ENCODE peak calls at places on chromosome X, in five cellular contexts. M, W, H, N and X are unnamed samples.

GRCh38 chrX:78092296-78092695 is 11.8 kb upstream of the PGK1 start:
- DNase-seq in M (peak), W (peak), H (no peak), N (no peak), X (no peak)

GRCh38 chrX:47796433-47796906 is 40.2 kb upstream of the ZNF81 start:
- DNase-seq in M (no peak), W (no peak), H (no peak), N (no peak), X (no peak)

GRCh38 chrX:73916931-73917657 is 354.1 kb downstream of the CHIC1 start:
- DNase-seq in M (no peak), W (no peak), H (peak), N (no peak), X (peak)

GRCh38 chrX:35340451-35340850 is 397.9 kb downstream of the FAM47B start:
- DNase-seq in M (no peak), W (no peak), H (no peak), N (no peak), X (no peak)

GRCh38 chrX:12137982-12138365 is 299 bp upstream of the FRMPD4 start:
- DNase-seq in M (no peak), W (no peak), H (no peak), N (no peak), X (peak)

GRCh38 chrX:45771560-45772340 is 571.1 kb upstream of the DIPK2B start:
- DNase-seq in M (no peak), W (no peak), H (no peak), N (no peak), X (no peak)

GRCh38 chrX:68725966-68726365 is 78.5 kb downstream of the STARD8 start:
- DNase-seq in M (no peak), W (no peak), H (no peak), N (no peak), X (no peak)

GRCh38 chrX:118493653-118494297 is 1.8 kb upstream of the DOCK11 start:
- DNase-seq in M (no peak), W (no peak), H (no peak), N (peak), X (no peak)

GRCh38 chrX:19566359-19567141 is 51.2 kb upstream of the MAP3K15 start:
- DNase-seq in M (peak), W (peak), H (no peak), N (no peak), X (no peak)

GRCh38 chrX:114580336-114580735 is 3.5 kb upstream of the HTR2C start:
- DNase-seq in M (no peak), W (no peak), H (no peak), N (no peak), X (no peak)

GRCh38 chrX:154399527-154400368 is 1.6 kb downstream of the RPL10 start:
- DNase-seq in M (no peak), W (no peak), H (no peak), N (peak), X (no peak)

GRCh38 chrX:17376381-17377046 is 1.5 kb downstream of the NHS start:
- DNase-seq in M (no peak), W (no peak), H (no peak), N (no peak), X (peak)

GRCh38 chrX:68684291-68684918 is 36.9 kb downstream of the STARD8 start:
- DNase-seq in M (no peak), W (no peak), H (no peak), N (peak), X (no peak)

GRCh38 chrX:140503714-140504351 is 1.0 kb downstream of the SOX3 start:
- DNase-seq in M (no peak), W (no peak), H (no peak), N (no peak), X (no peak)

DNA sequence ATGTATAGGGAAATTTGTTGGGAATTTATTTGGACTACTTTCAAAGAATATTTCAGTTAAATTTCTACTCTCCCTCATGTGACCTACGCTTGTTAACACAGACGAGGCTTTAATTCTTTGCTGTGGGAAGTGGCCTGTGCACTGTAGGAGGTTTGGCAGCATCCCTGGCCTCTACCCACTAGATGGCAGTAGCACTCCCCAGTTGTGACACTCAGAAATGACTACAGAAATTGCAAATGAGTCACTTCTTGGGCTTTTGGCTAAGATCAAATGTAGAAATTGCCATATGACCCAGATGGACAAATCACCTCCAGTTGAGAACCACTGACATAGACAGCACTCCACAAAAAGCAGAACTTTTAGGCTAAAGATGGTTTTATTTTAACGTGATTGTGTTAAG is 22.1 kb downstream of the PIR start:
- DNase-seq in M (peak), W (peak), H (no peak), N (peak), X (peak)
- TF ChIP-seq KDM1A in M (no peak), W (no peak), H (no peak), N (no peak), X (no peak)

DNA sequence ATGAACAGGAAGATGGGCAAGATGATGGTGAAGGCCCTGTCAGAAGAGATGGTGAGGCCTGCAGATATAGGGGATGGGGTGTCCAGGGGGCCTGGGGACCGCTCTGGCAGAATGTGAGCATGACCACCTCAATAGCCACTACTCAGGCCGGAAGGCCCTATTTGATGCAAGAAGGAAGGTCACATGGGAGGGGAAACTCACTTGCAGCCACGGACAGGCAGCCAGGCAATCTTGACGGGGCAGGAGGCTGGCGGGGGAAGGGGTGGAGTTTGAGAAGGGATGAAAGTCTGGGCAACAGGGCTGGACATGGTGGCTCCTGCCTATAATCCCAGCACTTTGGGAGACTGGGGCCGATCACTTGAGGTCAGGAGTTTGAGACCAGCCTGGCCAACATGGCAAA is 8.8 kb downstream of the SASH3 start:
- DNase-seq in M (no peak), W (no peak), H (no peak), N (no peak), X (no peak)
- TF ChIP-seq KDM1A in M (no peak), W (no peak), H (no peak), N (no peak), X (no peak)

GRCh38 chrX:10110984-10111363 is 45.8 kb upstream of the CLCN4 start:
- DNase-seq in M (peak), W (no peak), H (no peak), N (no peak), X (no peak)
- TF ChIP-seq KDM1A in M (no peak), W (no peak), H (no peak), N (no peak), X (no peak)

GRCh38 chrX:38061335-38061734 is 55.0 kb downstream of the SYTL5 start:
- DNase-seq in M (no peak), W (peak), H (no peak), N (no peak), X (no peak)
- TF ChIP-seq KDM1A in M (no peak), W (no peak), H (no peak), N (no peak), X (no peak)

GRCh38 chrX:44058339-44058738 is 85.1 kb upstream of the NDP start:
- DNase-seq in M (no peak), W (no peak), H (no peak), N (no peak), X (no peak)
- TF ChIP-seq KDM1A in M (no peak), W (no peak), H (no peak), N (no peak), X (no peak)

DNA sequence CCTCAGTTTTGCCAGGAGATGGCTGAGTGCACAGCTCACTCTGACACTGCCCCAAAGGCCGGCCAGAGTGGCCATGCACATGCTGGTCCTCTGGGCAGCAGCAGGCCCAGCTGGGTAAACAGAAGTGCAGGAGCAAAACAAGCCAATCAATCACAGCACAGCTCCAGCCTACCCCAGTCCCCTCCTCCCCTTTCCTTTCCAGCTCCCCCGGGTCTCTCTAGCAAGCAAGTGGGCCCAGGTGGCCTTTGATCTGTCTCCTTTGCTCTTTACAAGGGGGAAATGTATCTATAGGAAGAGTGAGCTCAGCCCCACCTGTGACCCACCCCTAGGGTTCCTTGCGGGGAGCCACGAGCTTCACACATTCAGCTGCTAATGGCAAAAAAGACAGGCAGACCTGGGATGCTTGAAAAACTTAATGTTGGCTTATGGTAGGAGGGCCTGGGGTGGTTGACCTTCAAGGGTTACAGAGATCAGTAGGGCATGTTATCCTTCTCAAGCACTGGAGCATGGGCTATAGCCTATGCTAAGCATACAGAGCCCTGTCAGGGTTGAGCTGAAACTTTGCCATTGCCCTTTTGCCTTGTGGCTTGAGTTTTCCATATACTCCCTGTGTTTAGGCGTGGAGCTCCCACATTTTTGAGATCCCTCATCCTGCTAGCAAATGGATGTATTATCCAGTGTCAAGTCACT is 57.8 kb upstream of the PLAC1 start:
- DNase-seq in M (no peak), W (no peak), H (no peak), N (no peak), X (no peak)
- TF ChIP-seq KDM1A in M (no peak), W (no peak), H (no peak), N (no peak), X (no peak)

GRCh38 chrX:109966246-109966645 is 36.7 kb upstream of the TMEM164 start:
- DNase-seq in M (no peak), W (no peak), H (no peak), N (no peak), X (peak)
- TF ChIP-seq KDM1A in M (no peak), W (no peak), H (no peak), N (no peak), X (no peak)

GRCh38 chrX:49846545-49846944 is 17.4 kb downstream of the PAGE4 start:
- DNase-seq in M (no peak), W (no peak), H (no peak), N (no peak), X (no peak)

GRCh38 chrX:49842603-49843002 is 13.5 kb downstream of the PAGE4 start:
- DNase-seq in M (no peak), W (peak), H (no peak), N (peak), X (no peak)

GRCh38 chrX:49848275-49848674 is 19.2 kb downstream of the PAGE4 start:
- DNase-seq in M (no peak), W (no peak), H (no peak), N (no peak), X (no peak)

GRCh38 chrX:49846004-49846403 is 16.9 kb downstream of the PAGE4 start:
- DNase-seq in M (no peak), W (no peak), H (no peak), N (no peak), X (no peak)

GRCh38 chrX:49844622-49845021 is 15.5 kb downstream of the PAGE4 start:
- DNase-seq in M (no peak), W (no peak), H (no peak), N (no peak), X (no peak)
- TF ChIP-seq KDM1A in M (no peak), W (no peak), H (no peak), N (no peak), X (no peak)

GRCh38 chrX:70979136-70979762 is 48.4 kb upstream of the SLC7A3 start:
- DNase-seq in M (no peak), W (peak), H (no peak), N (no peak), X (peak)
- TF ChIP-seq KDM1A in M (no peak), W (no peak), H (no peak), N (no peak), X (no peak)